ENCODE peak calls at places on chromosomes 7 and 10, in nine cellular contexts. D is suprapubic skin, X is GM12878, Y is transverse colon, P is K562, V is A549, G is ovary, O is esophagus muscularis mucosa, R is stomach. M is an unnamed sample.

GRCh38 chr10:22618081-22618785 is 96.1 kb downstream of the PIP4K2A start:
- DNase-seq in X (no peak), O (no peak), V (peak; percentile 45), P (no peak), G (no peak), R (no peak), Y (no peak), D (no peak), M (no peak)

GRCh38 chr7:105521027-105521730 is 892 bp downstream of the PUS7 start:
- DNase-seq in V (peak; percentile 58), X (no peak), O (no peak), D (peak; percentile 86), G (peak; percentile 57), P (no peak), R (peak; percentile 66), Y (peak; percentile 61), M (peak; percentile 70)

GRCh38 chr7:105399043-105399725 is 10.5 kb upstream of the SRPK2 start:
- DNase-seq in O (no peak), V (peak; percentile 32), R (no peak), X (no peak), P (no peak), D (no peak), G (no peak), Y (no peak), M (no peak)

GRCh38 chr10:17232276-17232987 is 4.4 kb downstream of the VIM start:
- DNase-seq in Y (no peak), G (no peak), R (no peak), P (no peak), X (peak; percentile 45), O (no peak), V (no peak), D (no peak), M (no peak)

GRCh38 chr10:20110435-20111119 is 294.3 kb downstream of the PLXDC2 start:
- DNase-seq in X (no peak), Y (no peak), O (no peak), P (no peak), G (no peak), D (no peak), R (no peak), V (no peak), M (no peak)

GRCh38 chr10:128414568-128414967 is 288.3 kb upstream of the MKI67 start:
- DNase-seq in G (no peak), R (no peak), P (no peak), O (no peak), X (no peak), Y (no peak), V (no peak), D (no peak), M (no peak)

GRCh38 chr7:27923308-27923980 is 183.5 kb downstream of the TAX1BP1 start:
- DNase-seq in V (no peak), R (no peak), X (no peak), O (no peak), D (no peak), P (no peak), Y (no peak), G (no peak), M (no peak)

GRCh38 chr7:95867309-95867708 is 95.0 kb downstream of the DYNC1I1 start:
- DNase-seq in V (no peak), R (no peak), D (no peak), X (no peak), O (no peak), P (no peak), Y (no peak), G (no peak), M (no peak)

GRCh38 chr7:923108-924041 is 31.1 kb downstream of the ADAP1 start:
- DNase-seq in G (peak; percentile 23), Y (peak; percentile 94), O (peak; percentile 94), X (peak; percentile 81), P (peak; percentile 63), R (peak; percentile 70), V (no peak), D (peak; percentile 91), M (peak; percentile 77)

GRCh38 chr10:77531441-77532001 is 106.1 kb downstream of the KCNMA1 start:
- DNase-seq in P (no peak), G (no peak), O (no peak), V (peak; percentile 82), D (no peak), R (no peak), Y (no peak), X (no peak), M (no peak)

GRCh38 chr7:32093415-32094408 is 23.5 kb upstream of the PDE1C start:
- DNase-seq in P (no peak), G (peak; percentile 37), D (no peak), V (peak; percentile 60), X (no peak), Y (no peak), R (peak; percentile 68), O (peak; percentile 80), M (no peak)

GRCh38 chr10:105434970-105435369 is 793.9 kb downstream of the SORCS3 start:
- DNase-seq in R (no peak), G (no peak), P (no peak), Y (no peak), V (no peak), O (no peak), X (no peak), D (no peak), M (no peak)

GRCh38 chr10:97076781-97077180 is 109.0 kb downstream of the SLIT1 start:
- DNase-seq in X (no peak), R (no peak), V (no peak), P (no peak), G (no peak), O (no peak), D (no peak), Y (no peak), M (no peak)

DNA sequence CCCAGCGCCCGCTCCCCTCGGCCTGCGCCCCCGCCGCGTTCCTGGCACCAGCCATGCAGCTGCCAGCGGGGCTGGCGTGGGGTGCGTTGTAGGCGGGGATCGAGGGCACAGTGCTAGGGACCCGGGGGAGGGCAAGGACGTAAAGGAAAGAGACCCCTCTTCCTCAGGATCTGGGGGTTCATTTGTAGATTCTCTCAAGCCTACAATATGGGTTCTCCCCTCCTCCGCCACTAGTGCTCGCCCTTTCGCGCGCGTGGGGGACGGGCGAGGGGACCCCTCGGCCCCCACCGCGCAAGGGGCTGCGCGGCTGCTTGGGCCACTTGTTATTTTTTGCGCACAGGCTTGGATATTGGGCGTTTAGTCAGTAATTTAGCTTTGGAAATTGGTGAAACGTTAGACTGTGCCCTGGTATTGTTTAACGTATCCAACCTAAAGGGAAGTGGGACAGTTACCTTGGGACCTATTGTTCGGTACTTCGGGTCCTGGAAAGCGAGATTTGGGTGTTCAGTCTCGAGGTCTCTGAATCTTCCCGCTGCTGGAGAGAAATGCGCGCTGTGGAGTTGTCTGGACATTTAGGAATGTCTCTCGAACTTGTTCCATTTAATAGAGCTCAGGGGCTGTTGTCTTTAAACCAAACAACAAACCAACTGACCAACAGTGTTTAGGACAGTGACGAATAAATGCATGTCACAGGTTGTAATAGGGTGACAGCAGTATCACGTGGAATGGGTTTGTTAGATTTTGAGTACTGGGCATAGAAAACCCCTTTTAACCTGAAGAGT is 815 bp downstream of the CDK14 start:
- DNase-seq in V (no peak), R (no peak), O (no peak), D (no peak), G (no peak), P (no peak), X (peak; percentile 40), Y (no peak), M (no peak)
- H3K4me1 ChIP-seq in V (peaks cover 4% of the 10 kb centered on the region), R (peaks cover 48% of the 10 kb centered on the region), O (peaks cover 32% of the 10 kb centered on the region), D (peaks cover 27% of the 10 kb centered on the region), G (peaks cover 5% of the 10 kb centered on the region), P (peaks cover 16% of the 10 kb centered on the region), X (peaks cover 10% of the 10 kb centered on the region), Y (peaks cover 6% of the 10 kb centered on the region), M (peaks cover 12% of the 10 kb centered on the region)

GRCh38 chr10:15370741-15371701 is at the start of gene FAM171A1:
- DNase-seq in O (no peak), Y (peak; percentile 68), R (peak; percentile 69), D (no peak), X (no peak), P (peak; percentile 79), G (peak; percentile 68), V (peak; percentile 53), M (peak; percentile 28)

GRCh38 chr10:15373199-15373598 is 2.1 kb upstream of the FAM171A1 start:
- DNase-seq in G (no peak), V (no peak), Y (no peak), D (no peak), R (no peak), O (no peak), X (no peak), P (no peak), M (no peak)

GRCh38 chr10:15374156-15374555 is 3.1 kb upstream of the FAM171A1 start:
- DNase-seq in O (no peak), D (no peak), R (no peak), V (no peak), P (no peak), Y (no peak), G (no peak), X (no peak), M (no peak)

GRCh38 chr10:15378569-15378968 is 7.5 kb upstream of the FAM171A1 start:
- DNase-seq in O (peak; percentile 37), G (no peak), D (no peak), P (no peak), R (no peak), Y (no peak), X (no peak), V (no peak), M (no peak)

DNA sequence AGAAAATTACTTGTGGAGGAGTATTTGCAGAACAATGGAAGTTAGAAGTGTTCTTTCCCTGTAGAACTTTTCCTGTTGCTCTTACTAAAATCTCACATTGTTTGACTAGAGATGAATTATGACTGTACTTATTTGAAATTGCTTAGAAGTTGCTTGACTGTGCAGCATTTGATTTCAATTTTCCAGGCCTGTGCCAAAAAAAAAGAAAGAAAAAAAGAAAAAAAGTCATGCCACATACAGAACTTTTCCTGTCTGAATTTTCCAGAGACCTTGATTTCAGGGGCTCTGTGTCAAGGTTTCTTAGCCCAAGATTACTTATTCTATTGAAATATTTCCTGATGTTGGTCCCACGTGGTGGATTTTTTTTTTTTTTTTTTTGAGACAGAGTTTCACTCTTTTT is 3.5 kb upstream of the FAM171A1 start:
- DNase-seq in O (no peak), D (no peak), R (no peak), G (no peak), P (no peak), Y (no peak), X (no peak), V (no peak), M (no peak)
- TF ChIP-seq EP300 in O (no peak), D (no peak), R (no peak), G (no peak), P (no peak), Y (no peak), X (no peak), V (no peak), M (no peak)

DNA sequence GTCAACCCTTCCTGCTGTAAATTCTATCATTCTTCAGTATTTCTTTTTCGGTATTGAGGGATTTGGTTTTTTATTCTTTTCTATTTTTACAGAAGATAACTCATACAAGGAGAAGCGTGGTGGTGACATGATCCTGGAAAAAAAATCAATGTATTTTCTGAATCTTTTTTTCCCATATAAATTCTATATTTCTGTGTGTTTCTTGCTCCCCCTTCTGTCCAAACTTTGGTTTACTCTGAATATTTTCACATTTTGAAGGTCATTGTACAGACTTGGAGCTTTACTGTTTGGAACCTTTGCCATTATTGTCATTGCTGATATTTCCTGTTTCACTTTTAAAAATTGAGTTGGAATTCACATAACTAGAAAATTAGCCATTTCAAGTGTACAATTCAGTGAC is 246.3 kb downstream of the REEP3 start:
- DNase-seq in X (no peak), V (peak; percentile 18), R (no peak), O (no peak), G (no peak), Y (no peak), P (no peak), D (no peak), M (no peak)
- TF ChIP-seq CTCF in X (peak; percentile 33), V (peak; percentile 76), R (no peak), O (no peak), G (peak; percentile 44), Y (peak; percentile 10), P (no peak), D (no peak), M (peak; percentile 17)

GRCh38 chr7:30173058-30173897 is 38.5 kb downstream of the MTURN start:
- DNase-seq in O (no peak), R (peak; percentile 46), V (peak; percentile 48), D (peak; percentile 86), P (no peak), X (no peak), G (peak; percentile 35), Y (peak; percentile 32), M (peak; percentile 53)
- H3K4me1 ChIP-seq in O (peaks cover 86% of the 10 kb centered on the region), R (peaks cover 82% of the 10 kb centered on the region), V (peaks cover 28% of the 10 kb centered on the region), D (peaks cover 62% of the 10 kb centered on the region), P (no peaks in the 10 kb centered on the region), X (peaks cover 15% of the 10 kb centered on the region), G (peaks cover 4% of the 10 kb centered on the region), Y (peaks cover 4% of the 10 kb centered on the region), M (peaks cover 11% of the 10 kb centered on the region)

M was measured in upper lobe of left lung.